ENCODE peak calls at places on chromosomes 4 and X, in five cellular contexts. One of them, this sample, is unnamed.

GRCh38 chr4:40827774-40828173 is 78.0 kb downstream of the NSUN7 start:
- DNase-seq in activated T-cell treated with anti-CD3 and anti-CD28 coated beads for 48 hours: no peak
- DNase-seq in lower lobe of right lung: no peak
- DNase-seq in MCF 10A: no peak
- DNase-seq in mesothelial cell of epicardium: no peak
- DNase-seq in this sample: no peak

GRCh38 chrX:10326578-10326977 is 169.8 kb downstream of the CLCN4 start:
- DNase-seq in activated T-cell treated with anti-CD3 and anti-CD28 coated beads for 48 hours: no peak
- DNase-seq in lower lobe of right lung: no peak
- DNase-seq in MCF 10A: peak; percentile 53
- DNase-seq in mesothelial cell of epicardium: no peak
- DNase-seq in this sample: no peak

GRCh38 chr4:169993531-169993930 is 32.7 kb downstream of the MFAP3L start:
- DNase-seq in activated T-cell treated with anti-CD3 and anti-CD28 coated beads for 48 hours: no peak
- DNase-seq in lower lobe of right lung: no peak
- DNase-seq in MCF 10A: no peak
- DNase-seq in mesothelial cell of epicardium: no peak
- DNase-seq in this sample: no peak

GRCh38 chr4:153246446-153247115 is 42.3 kb downstream of the TRIM2 start:
- DNase-seq in activated T-cell treated with anti-CD3 and anti-CD28 coated beads for 48 hours: no peak
- DNase-seq in lower lobe of right lung: no peak
- DNase-seq in MCF 10A: no peak
- DNase-seq in mesothelial cell of epicardium: no peak
- DNase-seq in this sample: no peak

GRCh38 chr4:113901994-113902787 is 77.3 kb downstream of the ARSJ start:
- DNase-seq in activated T-cell treated with anti-CD3 and anti-CD28 coated beads for 48 hours: peak; percentile 38
- DNase-seq in lower lobe of right lung: peak; percentile 65
- DNase-seq in MCF 10A: no peak
- DNase-seq in mesothelial cell of epicardium: no peak
- DNase-seq in this sample: no peak

GRCh38 chr4:187118731-187119130 is 395.1 kb upstream of the FAT1 start:
- DNase-seq in activated T-cell treated with anti-CD3 and anti-CD28 coated beads for 48 hours: no peak
- DNase-seq in lower lobe of right lung: no peak
- DNase-seq in MCF 10A: no peak
- DNase-seq in mesothelial cell of epicardium: no peak
- DNase-seq in this sample: no peak

GRCh38 chr4:121597346-121597934 is 99.3 kb downstream of the ANXA5 start:
- DNase-seq in activated T-cell treated with anti-CD3 and anti-CD28 coated beads for 48 hours: no peak
- DNase-seq in lower lobe of right lung: no peak
- DNase-seq in MCF 10A: peak; percentile 49
- DNase-seq in mesothelial cell of epicardium: no peak
- DNase-seq in this sample: no peak

GRCh38 chr4:2787230-2788100 is 5.4 kb upstream of the SH3BP2 start:
- DNase-seq in activated T-cell treated with anti-CD3 and anti-CD28 coated beads for 48 hours: no peak
- DNase-seq in lower lobe of right lung: peak; percentile 64
- DNase-seq in MCF 10A: no peak
- DNase-seq in mesothelial cell of epicardium: no peak
- DNase-seq in this sample: no peak

GRCh38 chr4:130125468-130125867 is 1029.5 kb downstream of the C4orf33 start:
- DNase-seq in activated T-cell treated with anti-CD3 and anti-CD28 coated beads for 48 hours: no peak
- DNase-seq in lower lobe of right lung: no peak
- DNase-seq in MCF 10A: no peak
- DNase-seq in mesothelial cell of epicardium: no peak
- DNase-seq in this sample: no peak

GRCh38 chr4:15963568-15963967 is 593 bp upstream of the FGFBP2 start:
- DNase-seq in activated T-cell treated with anti-CD3 and anti-CD28 coated beads for 48 hours: peak; percentile 51
- DNase-seq in lower lobe of right lung: peak; percentile 71
- DNase-seq in MCF 10A: no peak
- DNase-seq in mesothelial cell of epicardium: no peak
- DNase-seq in this sample: no peak

GRCh38 chr4:57544811-57545654 is 434.8 kb upstream of the IGFBP7 start:
- DNase-seq in activated T-cell treated with anti-CD3 and anti-CD28 coated beads for 48 hours: no peak
- DNase-seq in lower lobe of right lung: no peak
- DNase-seq in MCF 10A: no peak
- DNase-seq in mesothelial cell of epicardium: no peak
- DNase-seq in this sample: no peak

GRCh38 chr4:13833171-13833804 is 205.8 kb upstream of the BOD1L1 start:
- DNase-seq in activated T-cell treated with anti-CD3 and anti-CD28 coated beads for 48 hours: no peak
- DNase-seq in lower lobe of right lung: no peak
- DNase-seq in MCF 10A: no peak
- DNase-seq in mesothelial cell of epicardium: no peak
- DNase-seq in this sample: no peak

GRCh38 chrX:20637351-20637750 is 370.6 kb upstream of the RPS6KA3 start:
- DNase-seq in activated T-cell treated with anti-CD3 and anti-CD28 coated beads for 48 hours: no peak
- DNase-seq in lower lobe of right lung: no peak
- DNase-seq in MCF 10A: no peak
- DNase-seq in mesothelial cell of epicardium: no peak
- DNase-seq in this sample: no peak

GRCh38 chrX:93868289-93868985 is 194.4 kb downstream of the FAM133A start:
- DNase-seq in activated T-cell treated with anti-CD3 and anti-CD28 coated beads for 48 hours: no peak
- DNase-seq in lower lobe of right lung: no peak
- DNase-seq in MCF 10A: peak; percentile 17
- DNase-seq in mesothelial cell of epicardium: no peak
- DNase-seq in this sample: no peak

GRCh38 chrX:38426785-38427184 is 74.4 kb downstream of the OTC start:
- DNase-seq in activated T-cell treated with anti-CD3 and anti-CD28 coated beads for 48 hours: no peak
- DNase-seq in lower lobe of right lung: no peak
- DNase-seq in MCF 10A: peak; percentile 51
- DNase-seq in mesothelial cell of epicardium: no peak
- DNase-seq in this sample: no peak

This sample was measured in esophagus muscularis mucosa.